ENCODE peak calls at places on chromosomes 1 and 21, in nine cellular contexts. T is CD8-positive, alpha-beta T cell; R is HCT116; C is effector memory CD4-positive, alpha-beta T cell; O is SK-N-MC; A is cardiac fibroblast; Y is AG04450; S is dorsolateral prefrontal cortex; Z is AG10803. W is an unnamed sample.

GRCh38 chr1:108843390-108844188 is 13.3 kb downstream of the AKNAD1 start:
- DNase-seq in T (no peak), R (no peak), C (no peak), O (no peak), A (peak), Y (no peak), S (no peak), Z (no peak), W (no peak)

GRCh38 chr1:106526650-106527049 is 529.8 kb upstream of the PRMT6 start:
- DNase-seq in T (no peak), R (no peak), C (no peak), O (no peak), A (peak), Y (peak), S (no peak), Z (peak), W (peak)

GRCh38 chr1:198686069-198686728 is 47.4 kb downstream of the PTPRC start:
- DNase-seq in T (no peak), R (peak), C (no peak), O (peak), A (peak), Y (no peak), S (no peak), Z (peak), W (peak)

GRCh38 chr1:233087001-233087881 is 136.8 kb downstream of the NTPCR start:
- DNase-seq in T (no peak), R (no peak), C (no peak), O (no peak), A (no peak), Y (no peak), S (no peak), Z (no peak), W (no peak)

GRCh38 chr1:82007804-82008203 is 207.1 kb downstream of the ADGRL2 start:
- DNase-seq in T (no peak), R (no peak), C (no peak), O (no peak), A (no peak), Y (no peak), S (no peak), Z (no peak), W (no peak)

GRCh38 chr1:84505167-84506001 is 802 bp upstream of the SPATA1 start:
- DNase-seq in T (no peak), R (no peak), C (no peak), O (no peak), A (no peak), Y (no peak), S (no peak), Z (peak), W (peak)

GRCh38 chr1:161171191-161171590 is 5.0 kb downstream of the PPOX start:
- DNase-seq in T (no peak), R (no peak), C (no peak), O (no peak), A (no peak), Y (no peak), S (no peak), Z (no peak), W (no peak)

GRCh38 chr1:24704411-24705259 is 40.6 kb upstream of the CLIC4 start:
- DNase-seq in T (no peak), R (no peak), C (no peak), O (no peak), A (peak), Y (no peak), S (peak), Z (peak), W (peak)

GRCh38 chr1:206463137-206463536 is 7.1 kb upstream of the IKBKE start:
- DNase-seq in T (no peak), R (no peak), C (no peak), O (no peak), A (no peak), Y (no peak), S (no peak), Z (no peak), W (no peak)

GRCh38 chr1:168368131-168368530 is 87.5 kb downstream of the TBX19 start:
- DNase-seq in T (no peak), R (no peak), C (no peak), O (no peak), A (no peak), Y (no peak), S (no peak), Z (no peak), W (no peak)

GRCh38 chr1:200038645-200038986 is 11.1 kb downstream of the NR5A2 start:
- DNase-seq in T (no peak), R (no peak), C (no peak), O (no peak), A (no peak), Y (no peak), S (no peak), Z (no peak), W (no peak)

GRCh38 chr1:182720465-182720864 is 36.1 kb upstream of the RGS8 start:
- DNase-seq in T (no peak), R (peak), C (no peak), O (no peak), A (peak), Y (no peak), S (no peak), Z (peak), W (no peak)

GRCh38 chr1:60960846-60961542 is 121.4 kb upstream of the NFIA start:
- DNase-seq in T (no peak), R (no peak), C (no peak), O (no peak), A (no peak), Y (no peak), S (no peak), Z (no peak), W (peak)

GRCh38 chr1:205989786-205990185 is 13.4 kb downstream of the RAB7B start:
- DNase-seq in T (no peak), R (no peak), C (no peak), O (no peak), A (no peak), Y (no peak), S (no peak), Z (no peak), W (no peak)

GRCh38 chr1:39387452-39387851 is 104.0 kb upstream of the BMP8A start:
- DNase-seq in T (no peak), R (peak), C (no peak), O (no peak), A (peak), Y (peak), S (no peak), Z (peak), W (peak)

DNA sequence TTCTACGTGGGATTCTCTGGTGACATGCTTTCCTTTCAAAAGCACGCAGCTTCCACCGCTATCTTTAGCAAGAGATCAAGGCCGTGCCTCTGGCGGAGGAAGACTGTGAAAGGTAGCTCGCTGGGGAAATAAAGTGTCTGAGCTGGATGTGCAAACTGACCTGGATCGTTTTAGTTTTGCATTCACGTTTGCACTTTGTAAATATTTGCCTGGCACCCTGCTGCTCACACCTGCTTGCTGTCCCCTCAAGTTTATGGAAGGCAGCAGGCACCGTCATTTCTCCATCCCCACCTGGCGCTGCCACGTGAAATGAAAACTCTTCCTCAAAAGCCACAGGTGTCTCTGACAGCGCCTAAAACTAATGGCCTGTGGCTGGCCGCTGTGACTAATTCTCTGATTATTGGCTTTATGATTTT is 44.0 kb upstream of the TARDBP start:
- DNase-seq in T (no peak), R (no peak), C (no peak), O (no peak), A (no peak), Y (no peak), S (no peak), Z (no peak), W (no peak)
- H3K4me3 ChIP-seq in T (no peak), R (no peak), C (no peak), O (no peak), A (peak), Y (peak), S (peak), Z (peak), W (peak)

GRCh38 chr1:112817555-112818373 is 102.6 kb upstream of the PPM1J start:
- DNase-seq in T (no peak), R (no peak), C (no peak), O (peak), A (no peak), Y (no peak), S (no peak), Z (no peak), W (no peak)

GRCh38 chr1:112815376-112815775 is 100.2 kb upstream of the PPM1J start:
- DNase-seq in T (no peak), R (no peak), C (no peak), O (no peak), A (no peak), Y (no peak), S (no peak), Z (no peak), W (no peak)

GRCh38 chr1:112818990-112819689 is 104.0 kb upstream of the PPM1J start:
- DNase-seq in T (no peak), R (no peak), C (no peak), O (peak), A (peak), Y (peak), S (no peak), Z (peak), W (peak)
- H3K4me3 ChIP-seq in T (no peak), R (no peak), C (no peak), O (no peak), A (no peak), Y (no peak), S (no peak), Z (no peak), W (no peak)

GRCh38 chr1:4117196-4117595 is 217.1 kb upstream of the C1orf174 start:
- DNase-seq in T (no peak), R (no peak), C (no peak), O (no peak), A (no peak), Y (no peak), S (no peak), Z (no peak), W (no peak)

GRCh38 chr1:4119516-4120220 is 219.6 kb upstream of the C1orf174 start:
- DNase-seq in T (no peak), R (no peak), C (no peak), O (no peak), A (no peak), Y (no peak), S (peak), Z (no peak), W (no peak)

GRCh38 chr1:4113897-4114296 is 213.8 kb upstream of the C1orf174 start:
- DNase-seq in T (no peak), R (no peak), C (no peak), O (no peak), A (no peak), Y (no peak), S (no peak), Z (no peak), W (no peak)

GRCh38 chr1:4118746-4119515 is 218.9 kb upstream of the C1orf174 start:
- DNase-seq in T (no peak), R (no peak), C (no peak), O (no peak), A (no peak), Y (no peak), S (peak), Z (no peak), W (no peak)

GRCh38 chr1:4115191-4115900 is 215.3 kb upstream of the C1orf174 start:
- DNase-seq in T (no peak), R (no peak), C (no peak), O (no peak), A (no peak), Y (no peak), S (no peak), Z (no peak), W (no peak)
- H3K4me3 ChIP-seq in T (no peak), R (no peak), C (no peak), O (no peak), A (no peak), Y (no peak), S (no peak), Z (no peak), W (no peak)

DNA sequence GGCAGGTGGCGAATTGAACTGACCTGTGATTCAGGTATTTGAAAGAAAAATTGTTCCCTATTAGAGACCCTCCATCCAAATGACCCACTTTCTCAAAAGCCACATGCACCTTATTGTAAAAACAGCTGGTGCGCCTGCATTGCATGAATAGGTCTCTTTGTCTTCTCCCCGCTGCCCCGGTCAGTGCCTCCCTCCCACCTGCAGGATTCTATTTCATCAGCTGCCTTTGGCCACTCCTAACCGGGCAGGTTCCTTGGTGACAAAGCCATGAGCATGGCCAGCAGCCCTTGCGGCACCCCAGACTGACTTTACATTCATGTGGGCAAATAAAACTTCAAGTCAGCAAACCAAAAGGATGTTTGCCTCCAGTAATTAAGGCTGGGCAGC is 6.4 kb downstream of the TMPRSS3 start:
- DNase-seq in T (no peak), R (no peak), C (no peak), O (no peak), A (no peak), Y (no peak), S (no peak), Z (no peak), W (no peak)
- H3K4me3 ChIP-seq in T (no peak), R (no peak), C (no peak), O (no peak), A (no peak), Y (no peak), S (peak), Z (no peak), W (no peak)

GRCh38 chr1:52355436-52355835 is 10.6 kb downstream of the CC2D1B start:
- DNase-seq in T (no peak), R (no peak), C (no peak), O (no peak), A (no peak), Y (no peak), S (no peak), Z (no peak), W (no peak)
- H3K4me3 ChIP-seq in T (no peak), R (no peak), C (no peak), O (no peak), A (no peak), Y (no peak), S (no peak), Z (no peak), W (no peak)